ENCODE peak calls at places on chromosomes 11 and 22, in nine cellular contexts. G is sigmoid colon, K is GM12892, S is endothelial cell of umbilical vein, M is lower leg skin, U is A549, A is H54, I is prostate gland, P is heart left ventricle. O is an unnamed sample.

GRCh38 chr22:47092896-47093311 is 330.5 kb downstream of the TBC1D22A start:
- DNase-seq in G (no peak), K (no peak), S (no peak), M (peak; percentile 74), U (no peak), A (no peak), I (no peak), P (no peak), O (no peak)

GRCh38 chr11:116595305-116595880 is 177.4 kb downstream of the BUD13 start:
- DNase-seq in G (peak; percentile 13), K (no peak), S (no peak), M (no peak), U (no peak), A (no peak), I (no peak), P (no peak), O (no peak)

GRCh38 chr11:133659542-133660201 is 127.4 kb upstream of the OPCML start:
- DNase-seq in G (no peak), K (no peak), S (no peak), M (peak; percentile 25), U (no peak), A (no peak), I (no peak), P (no peak), O (no peak)

GRCh38 chr11:133821776-133822175 is 23.5 kb downstream of the SPATA19 start:
- DNase-seq in G (no peak), K (peak; percentile 61), S (no peak), M (peak; percentile 49), U (peak; percentile 20), A (peak; percentile 42), I (peak; percentile 57), P (peak; percentile 40), O (peak; percentile 37)

GRCh38 chr11:111324277-111324720 is 26.0 kb downstream of the POU2AF3 start:
- DNase-seq in G (no peak), K (no peak), S (no peak), M (no peak), U (no peak), A (no peak), I (no peak), P (no peak), O (no peak)

GRCh38 chr11:13486926-13487660 is 8.7 kb downstream of the PTH start:
- DNase-seq in G (no peak), K (no peak), S (peak; percentile 40), M (no peak), U (peak; percentile 15), A (no peak), I (no peak), P (peak; percentile 46), O (peak; percentile 60)

GRCh38 chr11:12798609-12799011 is 124.4 kb downstream of the TEAD1 start:
- DNase-seq in G (peak; percentile 68), K (no peak), S (no peak), M (no peak), U (no peak), A (no peak), I (no peak), P (no peak), O (no peak)

GRCh38 chr11:120499859-120500258 is 11.7 kb upstream of the GRIK4 start:
- DNase-seq in G (no peak), K (no peak), S (no peak), M (no peak), U (no peak), A (no peak), I (no peak), P (no peak), O (no peak)

GRCh38 chr22:50193621-50194020 is 7.2 kb upstream of the SELENOO start:
- DNase-seq in G (no peak), K (no peak), S (no peak), M (no peak), U (no peak), A (no peak), I (no peak), P (no peak), O (no peak)

GRCh38 chr22:50191041-50191740 is 5.5 kb downstream of the TRABD start:
- DNase-seq in G (no peak), K (peak; percentile 64), S (no peak), M (no peak), U (no peak), A (no peak), I (no peak), P (no peak), O (peak; percentile 61)

GRCh38 chr22:50190182-50190951 is 4.7 kb downstream of the TRABD start:
- DNase-seq in G (peak; percentile 87), K (peak; percentile 81), S (peak; percentile 46), M (peak; percentile 95), U (peak; percentile 68), A (no peak), I (peak; percentile 68), P (peak; percentile 78), O (peak; percentile 90)

GRCh38 chr22:50192825-50193204 is 7.1 kb downstream of the TRABD start:
- DNase-seq in G (no peak), K (no peak), S (no peak), M (no peak), U (no peak), A (no peak), I (no peak), P (no peak), O (no peak)

DNA sequence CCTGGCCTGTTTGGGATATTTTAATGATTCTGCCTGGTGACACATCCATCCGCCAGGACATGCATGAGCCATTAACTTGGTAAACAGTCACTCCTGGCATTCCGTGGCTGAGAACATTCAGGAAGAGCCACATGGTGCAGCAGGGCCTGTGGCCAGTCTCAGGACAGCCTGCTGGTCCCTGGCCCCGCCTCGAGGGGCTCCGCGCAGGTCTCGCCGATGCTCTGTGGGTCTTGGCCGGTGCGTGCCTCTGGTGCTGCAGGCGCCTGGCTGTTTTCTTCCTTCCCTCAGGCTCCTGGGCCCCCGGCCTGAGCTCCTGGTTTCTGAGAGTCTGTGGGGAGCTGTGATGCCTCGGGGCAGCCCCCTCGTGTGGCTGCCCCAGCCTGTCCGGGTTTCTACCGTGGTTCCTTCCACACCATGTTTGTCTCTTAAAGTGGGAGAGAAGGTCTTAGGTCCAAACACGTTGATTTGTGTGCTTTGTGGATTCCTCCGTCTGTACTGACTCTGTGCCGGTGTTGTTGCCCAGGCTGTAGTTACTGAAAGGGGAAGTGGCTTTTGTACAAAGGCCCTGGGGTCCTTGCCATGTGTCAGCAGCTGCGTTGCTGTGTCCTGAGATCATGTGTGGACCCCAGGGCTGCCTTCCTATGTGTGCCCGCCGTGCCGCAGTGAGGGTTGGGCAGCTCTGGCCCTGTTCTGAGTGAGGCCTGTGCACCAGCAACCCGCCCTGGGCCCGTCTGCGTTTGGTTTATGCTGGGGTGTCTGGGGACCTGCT is 6.5 kb downstream of the TRABD start:
- DNase-seq in G (no peak), K (no peak), S (no peak), M (no peak), U (no peak), A (no peak), I (peak; percentile 66), P (no peak), O (no peak)
- TF ChIP-seq POLR2A in G (no peak), K (peak; percentile 44), S (no peak), M (no peak), U (no peak), A (no peak), I (no peak), P (no peak), O (no peak)

GRCh38 chr11:8250446-8250845 is 13.2 kb downstream of the LMO1 start:
- DNase-seq in G (peak; percentile 63), K (no peak), S (no peak), M (peak; percentile 76), U (no peak), A (no peak), I (no peak), P (no peak), O (no peak)

GRCh38 chr11:8247312-8247711 is 16.4 kb downstream of the LMO1 start:
- DNase-seq in G (no peak), K (no peak), S (no peak), M (no peak), U (no peak), A (no peak), I (no peak), P (no peak), O (peak; percentile 17)

GRCh38 chr11:8250981-8251620 is 12.6 kb downstream of the LMO1 start:
- DNase-seq in G (peak; percentile 40), K (no peak), S (no peak), M (peak; percentile 78), U (no peak), A (no peak), I (no peak), P (no peak), O (no peak)

GRCh38 chr11:8248786-8249185 is 14.9 kb downstream of the LMO1 start:
- DNase-seq in G (peak; percentile 52), K (no peak), S (no peak), M (no peak), U (no peak), A (no peak), I (no peak), P (no peak), O (no peak)

GRCh38 chr11:8249482-8249881 is 14.2 kb downstream of the LMO1 start:
- DNase-seq in G (peak; percentile 27), K (no peak), S (no peak), M (peak; percentile 59), U (no peak), A (no peak), I (no peak), P (no peak), O (no peak)
- TF ChIP-seq POLR2A in G (no peak), K (no peak), S (no peak), M (no peak), U (no peak), A (no peak), I (no peak), P (no peak), O (no peak)

GRCh38 chr11:9756461-9756860 is 92.6 kb downstream of the SWAP70 start:
- DNase-seq in G (no peak), K (no peak), S (no peak), M (no peak), U (no peak), A (no peak), I (no peak), P (no peak), O (no peak)

GRCh38 chr11:9758676-9759518 is 95.0 kb downstream of the SWAP70 start:
- DNase-seq in G (peak; percentile 89), K (peak; percentile 56), S (peak; percentile 92), M (peak; percentile 96), U (peak; percentile 71), A (peak; percentile 81), I (peak; percentile 71), P (peak; percentile 84), O (peak; percentile 71)

GRCh38 chr11:9759519-9760179 is 95.8 kb downstream of the SWAP70 start:
- DNase-seq in G (peak; percentile 94), K (peak; percentile 58), S (peak; percentile 99), M (peak; percentile 99), U (peak; percentile 93), A (peak; percentile 97), I (peak; percentile 84), P (peak; percentile 81), O (peak; percentile 50)

GRCh38 chr11:9756878-9757277 is 93.0 kb downstream of the SWAP70 start:
- DNase-seq in G (no peak), K (no peak), S (no peak), M (no peak), U (no peak), A (no peak), I (no peak), P (no peak), O (no peak)

GRCh38 chr11:9757809-9758675 is 94.2 kb downstream of the SWAP70 start:
- DNase-seq in G (peak; percentile 94), K (peak; percentile 95), S (peak; percentile 77), M (peak; percentile 97), U (peak; percentile 92), A (peak; percentile 86), I (peak; percentile 78), P (peak; percentile 91), O (peak; percentile 94)
- TF ChIP-seq POLR2A in G (no peak), K (peak; percentile 47), S (peak; percentile 85), M (no peak), U (peak; percentile 82), A (peak; percentile 8), I (peak; percentile 44), P (peak; percentile 42), O (no peak)

GRCh38 chr22:19291580-19292261 is at the start of gene CLTCL1:
- DNase-seq in G (peak; percentile 90), K (peak; percentile 91), S (peak; percentile 70), M (peak; percentile 95), U (peak; percentile 59), A (peak; percentile 72), I (peak; percentile 80), P (peak; percentile 89), O (peak; percentile 83)
- TF ChIP-seq POLR2A in G (no peak), K (no peak), S (peak; percentile 46), M (no peak), U (peak; percentile 55), A (peak; percentile 58), I (peak; percentile 18), P (peak; percentile 70), O (no peak)

O was measured in erythroblast.